ENCODE peak calls at places on chromosomes 6 and 20, in seven cellular contexts. S is tibial artery, B is A549, L is pancreas, J is coronary artery, K is GM12878, Y is uterus. O is an unnamed sample.

GRCh38 chr6:107154131-107154906 is 39.0 kb upstream of the BEND3 start:
- DNase-seq in B (no peak), K (no peak), S (no peak), J (no peak), L (peak), Y (no peak), O (no peak)

GRCh38 chr6:12263403-12263802 is 26.8 kb upstream of the EDN1 start:
- DNase-seq in K (no peak), B (no peak), L (no peak), Y (no peak), J (no peak), S (no peak), O (no peak)

GRCh38 chr6:9204171-9204570 is 768.8 kb upstream of the SLC35B3 start:
- DNase-seq in B (peak), S (no peak), K (no peak), J (no peak), Y (no peak), L (peak), O (no peak)

GRCh38 chr6:117270121-117270959 is 5.0 kb downstream of the VGLL2 start:
- DNase-seq in B (no peak), S (no peak), K (no peak), L (peak), Y (no peak), J (no peak), O (no peak)

GRCh38 chr6:20416567-20417345 is 15.1 kb downstream of the E2F3 start:
- DNase-seq in Y (no peak), S (no peak), K (no peak), B (no peak), J (no peak), L (no peak), O (no peak)

GRCh38 chr6:56759521-56759920 is 116.8 kb upstream of the DST start:
- DNase-seq in J (no peak), Y (no peak), B (no peak), K (no peak), L (no peak), S (no peak), O (no peak)

GRCh38 chr20:46665602-46666001 is 14.3 kb upstream of the SLC13A3 start:
- DNase-seq in K (no peak), J (no peak), L (no peak), S (no peak), Y (no peak), B (no peak), O (no peak)

GRCh38 chr20:20892328-20892727 is 179.9 kb upstream of the RALGAPA2 start:
- DNase-seq in B (no peak), K (no peak), L (no peak), J (no peak), Y (no peak), S (no peak), O (no peak)

GRCh38 chr6:69286341-69286740 is 510.5 kb downstream of the LMBRD1 start:
- DNase-seq in Y (no peak), J (no peak), L (no peak), S (no peak), K (no peak), B (no peak), O (no peak)

GRCh38 chr6:169935348-169935718 is 183.9 kb downstream of the ERMARD start:
- DNase-seq in Y (peak), K (no peak), L (no peak), J (no peak), S (no peak), B (no peak), O (no peak)

GRCh38 chr6:161498359-161498758 is 224.5 kb upstream of the AGPAT4 start:
- DNase-seq in L (peak), Y (no peak), K (no peak), S (no peak), B (peak), J (no peak), O (no peak)

GRCh38 chr20:57610261-57610952 is 9.8 kb downstream of the ZBP1 start:
- DNase-seq in Y (no peak), L (no peak), K (no peak), B (no peak), S (peak), J (no peak), O (peak)

GRCh38 chr6:37913210-37913609 is 93.7 kb downstream of the ZFAND3 start:
- DNase-seq in L (no peak), J (no peak), K (no peak), B (no peak), S (no peak), Y (no peak), O (no peak)

GRCh38 chr6:29011276-29011734 is 6.2 kb upstream of the ZNF311 start:
- DNase-seq in K (no peak), S (no peak), L (peak), J (no peak), Y (peak), B (peak), O (no peak)

GRCh38 chr20:63500151-63500901 is 1.4 kb upstream of the EEF1A2 start:
- DNase-seq in J (no peak), K (no peak), B (no peak), S (no peak), Y (no peak), L (no peak), O (no peak)

GRCh38 chr20:21372016-21372415 is 25.3 kb downstream of the NKX2-4 start:
- DNase-seq in S (no peak), B (no peak), L (no peak), Y (no peak), J (no peak), K (no peak), O (no peak)

GRCh38 chr20:39775110-39775509 is 813.0 kb downstream of the DHX35 start:
- DNase-seq in S (peak), J (no peak), K (no peak), B (no peak), L (peak), Y (peak), O (no peak)

GRCh38 chr6:105322499-105323231 is 80.2 kb downstream of the PREP start:
- DNase-seq in B (no peak), L (no peak), Y (no peak), J (no peak), S (no peak), K (no peak), O (no peak)

GRCh38 chr6:155638200-155638599 is 182.6 kb upstream of the NOX3 start:
- DNase-seq in L (no peak), Y (no peak), B (no peak), J (no peak), K (no peak), S (no peak), O (no peak)

GRCh38 chr20:25058051-25058796 is at the start of gene ACSS1:
- DNase-seq in S (peak), Y (peak), B (peak), J (peak), K (peak), L (peak), O (peak)

GRCh38 chr20:59701236-59701635 is 96.9 kb downstream of the PHACTR3 start:
- DNase-seq in Y (no peak), J (no peak), L (no peak), B (no peak), K (no peak), S (no peak), O (no peak)

GRCh38 chr6:67811239-67812037 is 823.6 kb upstream of the ADGRB3 start:
- DNase-seq in J (no peak), L (no peak), B (no peak), K (no peak), S (no peak), Y (no peak), O (no peak)

GRCh38 chr6:40160826-40161225 is 226.6 kb upstream of the MOCS1 start:
- DNase-seq in S (no peak), L (no peak), K (no peak), Y (no peak), B (no peak), J (no peak), O (no peak)

GRCh38 chr20:3121271-3121911 is 36.9 kb upstream of the AVP start:
- DNase-seq in L (no peak), B (no peak), S (no peak), Y (no peak), J (no peak), K (no peak), O (no peak)

GRCh38 chr20:38196592-38196991 is 31.5 kb upstream of the TGM2 start:
- DNase-seq in L (peak), K (no peak), B (no peak), Y (peak), S (peak), J (peak), O (no peak)

GRCh38 chr6:42406296-42407280 is 45.1 kb downstream of the TRERF1 start:
- DNase-seq in L (no peak), K (no peak), Y (no peak), J (no peak), S (no peak), B (no peak), O (no peak)

GRCh38 chr6:75204222-75204958 is 1.5 kb downstream of the COL12A1 start:
- DNase-seq in K (no peak), B (peak), Y (peak), S (peak), J (peak), L (peak), O (peak)

GRCh38 chr6:75207211-75207984 is 1.5 kb upstream of the COL12A1 start:
- DNase-seq in L (no peak), K (no peak), Y (peak), J (no peak), S (no peak), B (no peak), O (no peak)

GRCh38 chr6:75206338-75207210 is 721 bp upstream of the COL12A1 start:
- DNase-seq in L (no peak), S (no peak), K (no peak), Y (peak), B (no peak), J (peak), O (no peak)

GRCh38 chr6:75204959-75205775 is 686 bp downstream of the COL12A1 start:
- DNase-seq in B (peak), S (peak), J (peak), Y (peak), L (no peak), K (no peak), O (no peak)

GRCh38 chr6:75205776-75206334 is at the start of gene COL12A1:
- DNase-seq in B (peak), L (peak), S (peak), K (no peak), J (peak), Y (peak), O (no peak)
- TF ChIP-seq CTCF in B (no peak), L (no peak), S (no peak), K (no peak), J (no peak), Y (no peak), O (no peak)

GRCh38 chr6:35368038-35368887 is 25.9 kb downstream of the PPARD start:
- DNase-seq in J (no peak), Y (no peak), L (no peak), S (no peak), B (peak), K (no peak), O (no peak)

GRCh38 chr6:35372633-35373032 is 30.3 kb downstream of the PPARD start:
- DNase-seq in Y (no peak), J (no peak), K (no peak), S (no peak), B (no peak), L (no peak), O (no peak)

GRCh38 chr6:35370799-35371493 is 28.6 kb downstream of the PPARD start:
- DNase-seq in S (peak), J (no peak), Y (no peak), B (no peak), K (no peak), L (peak), O (no peak)

GRCh38 chr6:35371494-35372262 is 29.3 kb downstream of the PPARD start:
- DNase-seq in K (no peak), B (no peak), J (no peak), S (no peak), L (no peak), Y (no peak), O (no peak)

GRCh38 chr6:35370124-35370741 is 27.9 kb downstream of the PPARD start:
- DNase-seq in K (no peak), S (peak), B (peak), J (peak), L (peak), Y (peak), O (peak)
- H3K4me3 ChIP-seq in K (peak), S (no peak), B (no peak), J (no peak), L (no peak), Y (no peak), O (no peak)

GRCh38 chr6:35282472-35282871 is 15.1 kb upstream of the DEF6 start:
- DNase-seq in L (no peak), S (no peak), J (no peak), B (no peak), Y (no peak), K (no peak), O (no peak)
- H3K27ac ChIP-seq in L (no peak), S (no peak), J (no peak), B (no peak), Y (no peak), K (no peak), O (no peak)

DNA sequence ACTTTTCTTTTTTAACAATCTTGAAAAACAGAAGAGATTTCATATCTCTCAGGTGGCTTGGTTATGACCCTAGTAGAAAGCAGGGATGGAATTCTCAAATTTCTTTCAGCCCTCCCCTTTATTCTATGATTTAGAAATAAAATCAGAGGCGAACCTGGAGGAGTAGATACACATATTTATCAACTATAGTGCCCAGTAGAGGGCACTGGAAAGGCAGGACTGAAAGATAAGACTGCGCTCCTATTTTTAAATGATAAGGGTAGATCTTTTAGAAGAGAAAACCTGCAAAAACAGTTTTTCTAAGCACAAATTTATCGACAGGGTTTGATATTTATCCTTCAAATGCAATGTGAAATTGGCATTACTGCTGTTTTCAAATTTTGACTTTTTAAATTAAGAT is 1296.6 kb downstream of the EPHA7 start:
- DNase-seq in Y (no peak), L (no peak), S (no peak), K (no peak), J (no peak), B (no peak), O (no peak)
- TF ChIP-seq CTCF in Y (no peak), L (no peak), S (peak), K (peak), J (no peak), B (peak), O (peak)

O was measured in dorsolateral prefrontal cortex.